ENCODE peak calls at places on chromosomes 7 and 10, in six cellular contexts. I, M, X, A, Q and P are unnamed samples.
A peak's percentile ranks its signal among the peaks of the same experiment; 100 is the strongest.

GRCh38 chr10:63169063-63169462 is 35.9 kb downstream of the NRBF2 start:
- DNase-seq in A (no peak), Q (no peak), I (no peak), M (no peak), X (no peak), P (no peak)

GRCh38 chr10:50404021-50404823 is 152.9 kb upstream of the ASAH2 start:
- DNase-seq in A (no peak), Q (no peak), X (no peak), M (no peak), I (no peak), P (no peak)

GRCh38 chr10:88982360-88982759 is 8.2 kb upstream of the FAS start:
- DNase-seq in X (no peak), A (no peak), I (no peak), M (no peak), Q (no peak), P (no peak)

GRCh38 chr7:150931199-150931869 is 46.8 kb downstream of the KCNH2 start:
- DNase-seq in A (no peak), X (no peak), Q (no peak), I (no peak), M (peak; percentile 33), P (peak; percentile 39)

GRCh38 chr7:70569335-70569819 is 562.6 kb upstream of the GALNT17 start:
- DNase-seq in M (peak; percentile 6), Q (no peak), I (no peak), X (no peak), A (no peak), P (no peak)

GRCh38 chr7:29764227-29764626 is 42.1 kb upstream of the WIPF3 start:
- DNase-seq in X (no peak), A (no peak), Q (no peak), M (no peak), I (no peak), P (peak; percentile 2)

GRCh38 chr10:91409069-91409868 is 875 bp upstream of the HECTD2 start:
- DNase-seq in I (peak; percentile 59), M (peak; percentile 67), Q (peak; percentile 89), X (peak; percentile 94), A (peak; percentile 93), P (peak; percentile 25)

GRCh38 chr10:1185911-1186692 is 129.9 kb downstream of the WDR37 start:
- DNase-seq in M (no peak), Q (no peak), A (no peak), X (no peak), I (no peak), P (no peak)

GRCh38 chr7:102434039-102434481 is 685 bp downstream of the ORAI2 start:
- DNase-seq in I (no peak), A (no peak), X (peak; percentile 44), Q (peak; percentile 41), M (no peak), P (peak; percentile 37)

GRCh38 chr10:16902606-16903005 is 85.4 kb upstream of the RSU1 start:
- DNase-seq in M (no peak), I (no peak), A (no peak), X (no peak), Q (no peak), P (peak; percentile 48)

GRCh38 chr7:157445956-157446295 is 109.1 kb downstream of the DNAJB6 start:
- DNase-seq in I (no peak), M (no peak), A (peak; percentile 23), Q (no peak), X (no peak), P (no peak)

GRCh38 chr10:72814134-72814790 is 79.3 kb upstream of the OIT3 start:
- DNase-seq in X (peak; percentile 63), M (no peak), Q (peak; percentile 44), A (no peak), I (no peak), P (no peak)

GRCh38 chr10:95513008-95513589 is 48.1 kb downstream of the SORBS1 start:
- DNase-seq in M (no peak), Q (no peak), A (no peak), I (no peak), X (no peak), P (no peak)

GRCh38 chr10:71700735-71701368 is 18.7 kb downstream of the C10orf105 start:
- DNase-seq in Q (no peak), M (no peak), A (no peak), X (no peak), I (no peak), P (no peak)

GRCh38 chr7:30752979-30753378 is 1.0 kb downstream of the INMT start:
- DNase-seq in A (peak; percentile 76), X (peak; percentile 87), I (no peak), Q (peak; percentile 24), M (no peak), P (no peak)

GRCh38 chr10:129442866-129443265 is 24.2 kb upstream of the MGMT start:
- DNase-seq in M (no peak), X (no peak), Q (no peak), A (no peak), I (no peak), P (no peak)

GRCh38 chr10:69994262-69994661 is 58.4 kb upstream of the MACROH2A2 start:
- DNase-seq in Q (peak; percentile 18), X (peak; percentile 58), I (peak; percentile 41), A (no peak), M (peak; percentile 27), P (peak; percentile 9)

GRCh38 chr10:30974355-30974754 is 57.3 kb downstream of the ZNF438 start:
- DNase-seq in A (no peak), Q (no peak), I (no peak), M (no peak), X (no peak), P (no peak)

DNA sequence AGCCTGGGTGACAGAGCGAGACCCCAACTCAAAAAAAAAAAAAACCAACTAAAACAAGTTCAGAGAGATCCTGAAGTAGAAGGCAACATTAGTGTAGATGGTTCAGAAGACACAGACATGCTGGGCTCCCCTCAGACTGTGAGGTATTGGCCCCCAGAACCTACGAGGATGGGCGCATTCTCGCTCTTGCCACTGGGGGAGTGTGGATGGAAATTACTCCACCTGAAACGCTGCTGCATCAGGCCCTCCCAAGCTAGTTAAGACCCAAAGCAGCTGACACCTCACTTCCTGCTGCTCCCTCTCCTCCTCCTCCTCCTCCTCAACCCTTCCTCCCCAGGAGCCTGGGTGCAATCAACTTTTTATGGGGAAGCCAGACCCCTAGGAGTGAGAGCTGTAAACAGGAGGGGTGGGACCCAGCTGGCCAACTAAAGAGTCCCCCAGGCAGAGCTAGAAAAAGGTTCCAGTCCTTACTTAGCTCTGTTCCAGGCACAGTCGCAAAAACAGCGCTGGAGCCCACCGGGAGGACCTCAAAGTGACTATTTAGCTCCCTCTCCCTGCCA is 7.4 kb downstream of the SH3PXD2A start:
- DNase-seq in X (no peak), I (no peak), M (no peak), Q (no peak), A (no peak), P (peak; percentile 58)
- TF ChIP-seq CTCF in X (peak; percentile 41), I (no peak), M (no peak), Q (peak; percentile 45), A (peak; percentile 21), P (peak; percentile 30)

DNA sequence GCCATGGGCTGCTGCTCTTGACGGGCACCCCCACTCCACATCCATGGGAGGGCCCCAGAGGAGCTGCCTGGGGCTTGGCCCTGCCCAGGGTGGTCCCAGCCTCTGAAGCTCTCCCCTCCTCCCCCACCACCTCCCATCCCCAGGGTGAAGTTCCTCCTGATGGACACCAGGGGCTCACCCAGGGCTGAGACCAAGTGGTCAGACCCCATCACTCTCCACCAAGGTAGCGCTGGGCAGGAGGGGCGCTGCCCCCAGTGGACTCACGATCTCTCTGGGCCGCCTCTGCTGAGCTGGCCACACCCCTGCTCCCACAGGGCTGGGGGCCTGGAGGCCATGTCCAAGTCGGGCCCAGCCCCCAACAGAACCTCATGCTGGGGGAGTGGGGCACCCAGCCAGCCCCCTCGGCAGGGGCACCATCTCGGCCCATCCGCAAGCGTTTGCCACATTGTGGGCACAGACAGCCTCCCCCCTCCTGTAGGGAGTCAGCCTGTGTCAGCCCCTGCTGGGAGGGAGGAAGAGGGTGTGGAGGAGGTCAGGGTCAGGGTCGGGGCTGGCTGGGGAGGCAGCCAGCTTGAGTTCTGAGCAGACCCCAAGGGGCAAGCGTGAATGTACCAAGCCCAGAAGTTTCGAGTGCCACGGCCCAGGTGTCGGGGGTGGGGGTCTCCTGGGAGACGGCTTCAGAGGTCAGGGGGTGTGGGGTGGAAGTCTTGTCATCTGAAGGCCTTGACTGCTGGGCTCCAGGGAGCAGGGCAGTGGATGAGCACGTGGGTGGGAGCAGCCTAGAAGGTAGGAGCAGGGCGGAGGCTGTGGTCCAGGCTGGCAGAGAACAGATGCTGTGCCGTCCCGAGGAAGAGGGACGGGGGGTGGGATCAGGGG is 2.8 kb downstream of the UPK3B start:
- DNase-seq in X (no peak), I (peak; percentile 32), M (no peak), Q (no peak), A (no peak), P (no peak)
- TF ChIP-seq CTCF in X (peak; percentile 44), I (no peak), M (no peak), Q (peak; percentile 44), A (peak; percentile 24), P (no peak)

DNA sequence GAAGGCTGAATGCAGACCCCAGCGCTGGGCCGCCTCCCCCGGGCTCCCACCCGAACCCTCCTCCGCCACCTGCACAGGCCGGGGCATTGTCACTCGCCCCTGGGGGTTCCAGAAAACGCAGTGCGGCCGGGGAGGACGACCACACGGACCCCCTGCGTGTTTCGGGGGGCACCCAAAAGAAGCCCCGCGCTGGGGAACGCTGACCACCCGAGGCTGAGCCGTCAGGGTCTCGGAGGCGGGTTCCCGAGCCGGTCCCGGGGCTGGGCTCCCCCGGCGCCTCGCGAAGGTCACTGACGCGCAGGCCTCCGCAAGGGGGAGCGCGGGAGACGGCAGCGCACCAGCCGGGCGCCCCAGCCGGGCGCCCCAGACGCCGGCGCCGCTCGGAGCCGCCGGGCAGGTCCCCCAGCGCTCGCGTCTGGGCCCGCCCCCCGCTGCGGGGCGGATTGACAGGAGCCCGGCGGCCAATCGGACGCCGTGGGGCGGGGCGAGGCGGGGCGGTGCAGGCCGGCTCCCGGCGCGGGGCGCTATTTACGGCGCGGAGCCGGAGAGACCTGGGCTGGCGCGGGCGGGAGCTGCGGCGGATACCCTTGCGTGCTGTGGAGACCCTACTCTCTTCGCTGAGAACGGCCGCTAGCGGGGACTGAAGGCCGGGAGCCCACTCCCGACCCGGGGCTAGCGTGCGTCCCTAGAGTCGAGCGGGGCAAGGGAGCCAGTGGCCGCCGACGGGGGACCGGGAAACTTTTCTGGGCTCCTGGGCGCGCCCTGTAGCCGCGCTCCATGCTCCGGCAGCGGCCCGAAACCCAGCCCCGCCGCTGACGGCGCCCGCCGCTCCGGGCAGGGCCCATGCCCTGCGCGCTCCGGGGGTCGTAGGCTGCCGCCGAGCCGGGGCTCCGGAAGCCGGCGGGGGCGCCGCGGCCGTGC is at the start of gene BAMBI:
- DNase-seq in I (peak; percentile 95), M (peak; percentile 93), A (peak; percentile 92), X (peak; percentile 96), Q (peak; percentile 91), P (peak; percentile 89)
- TF ChIP-seq CTCF in I (peak; percentile 80), M (peak; percentile 68), A (peak; percentile 70), X (peak; percentile 18), Q (peak; percentile 59), P (peak; percentile 5)

GRCh38 chr7:97174308-97174707 is 56.8 kb downstream of the SDHAF3 start:
- DNase-seq in Q (no peak), A (no peak), X (peak; percentile 5), M (no peak), I (no peak), P (no peak)

DNA sequence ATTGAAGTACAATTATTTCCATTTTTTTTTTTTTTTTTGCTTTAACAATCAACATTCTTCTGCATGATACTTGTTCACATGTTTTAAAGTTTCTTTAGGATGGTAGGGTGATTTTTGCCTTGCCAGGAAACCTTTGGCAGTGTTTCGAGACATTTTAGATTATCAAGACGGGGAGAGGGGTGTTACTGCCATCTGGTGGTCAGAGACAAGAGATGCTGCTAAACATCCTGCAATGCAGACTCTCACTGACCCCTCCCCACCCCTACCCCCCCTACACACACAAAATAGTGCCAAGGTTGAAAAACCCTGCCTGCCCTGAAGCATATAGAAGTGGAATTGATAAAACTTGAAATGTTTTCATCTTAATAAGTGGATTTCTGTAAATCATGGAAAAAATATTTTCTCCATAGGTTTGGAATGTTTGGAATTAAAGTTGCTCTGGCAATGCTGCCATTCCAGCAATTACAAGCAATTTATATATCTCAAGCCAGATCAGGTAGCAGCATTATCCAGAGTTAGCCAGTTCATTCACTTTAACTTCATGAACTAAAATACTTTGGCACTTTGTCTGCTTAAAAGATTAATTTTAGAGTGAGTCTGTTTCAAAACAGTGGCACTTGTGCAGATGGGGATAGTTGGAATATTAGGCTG is 62.1 kb downstream of the SDHAF3 start:
- DNase-seq in I (peak; percentile 63), X (peak; percentile 79), Q (peak; percentile 67), A (no peak), M (peak; percentile 66), P (peak; percentile 51)
- TF ChIP-seq CTCF in I (peak; percentile 62), X (peak; percentile 77), Q (peak; percentile 83), A (peak; percentile 87), M (peak; percentile 80), P (peak; percentile 73)